ENCODE peak calls at places on chromosomes 7 and 10, in nine cellular contexts. One of them, this sample, is unnamed.

GRCh38 chr10:34955391-34955790 is 134.8 kb downstream of the CUL2 start:
- DNase-seq in OCI-M1: peak; percentile 21
- DNase-seq in cardiac fibroblast: no peak
- DNase-seq in H54: no peak
- DNase-seq in T1000: no peak
- DNase-seq in MV-4-11: peak; percentile 49
- DNase-seq in T-cell: no peak
- DNase-seq in adipocyte: peak; percentile 15
- DNase-seq in heart left ventricle: no peak
- DNase-seq in this sample: peak; percentile 23

GRCh38 chr7:56175086-56175760 is 59.0 kb upstream of the NUPR2 start:
- DNase-seq in MV-4-11: no peak
- DNase-seq in OCI-M1: no peak
- DNase-seq in adipocyte: no peak
- DNase-seq in T1000: no peak
- DNase-seq in H54: no peak
- DNase-seq in cardiac fibroblast: no peak
- DNase-seq in T-cell: no peak
- DNase-seq in heart left ventricle: peak; percentile 32
- DNase-seq in this sample: no peak

GRCh38 chr7:21507627-21508343 is 35.1 kb upstream of the DNAH11 start:
- DNase-seq in T-cell: peak; percentile 20
- DNase-seq in MV-4-11: peak; percentile 25
- DNase-seq in OCI-M1: peak; percentile 52
- DNase-seq in T1000: no peak
- DNase-seq in cardiac fibroblast: peak; percentile 67
- DNase-seq in heart left ventricle: peak; percentile 21
- DNase-seq in H54: peak; percentile 18
- DNase-seq in adipocyte: peak; percentile 67
- DNase-seq in this sample: peak; percentile 54

GRCh38 chr10:44742169-44742732 is 168.9 kb upstream of the TMEM72 start:
- DNase-seq in T-cell: no peak
- DNase-seq in adipocyte: no peak
- DNase-seq in MV-4-11: no peak
- DNase-seq in heart left ventricle: no peak
- DNase-seq in H54: no peak
- DNase-seq in cardiac fibroblast: no peak
- DNase-seq in OCI-M1: peak; percentile 58
- DNase-seq in T1000: no peak
- DNase-seq in this sample: no peak

GRCh38 chr7:151883872-151884271 is 7.0 kb upstream of the PRKAG2 start:
- DNase-seq in OCI-M1: no peak
- DNase-seq in T1000: no peak
- DNase-seq in T-cell: no peak
- DNase-seq in adipocyte: no peak
- DNase-seq in heart left ventricle: no peak
- DNase-seq in cardiac fibroblast: no peak
- DNase-seq in H54: no peak
- DNase-seq in MV-4-11: no peak
- DNase-seq in this sample: no peak

GRCh38 chr10:92699518-92700272 is 9.9 kb downstream of the HHEX start:
- DNase-seq in MV-4-11: peak; percentile 11
- DNase-seq in H54: peak; percentile 58
- DNase-seq in T1000: no peak
- DNase-seq in T-cell: no peak
- DNase-seq in OCI-M1: peak; percentile 89
- DNase-seq in heart left ventricle: peak; percentile 37
- DNase-seq in cardiac fibroblast: peak; percentile 54
- DNase-seq in adipocyte: peak; percentile 65
- DNase-seq in this sample: peak; percentile 63

GRCh38 chr10:103715430-103715829 is 139.9 kb downstream of the SH3PXD2A start:
- DNase-seq in T1000: peak; percentile 31
- DNase-seq in cardiac fibroblast: peak; percentile 77
- DNase-seq in H54: peak; percentile 92
- DNase-seq in T-cell: no peak
- DNase-seq in MV-4-11: no peak
- DNase-seq in adipocyte: peak; percentile 54
- DNase-seq in OCI-M1: no peak
- DNase-seq in heart left ventricle: no peak
- DNase-seq in this sample: peak; percentile 90

GRCh38 chr7:37281368-37282092 is 167.1 kb downstream of the ELMO1 start:
- DNase-seq in cardiac fibroblast: no peak
- DNase-seq in heart left ventricle: no peak
- DNase-seq in H54: no peak
- DNase-seq in OCI-M1: no peak
- DNase-seq in T-cell: no peak
- DNase-seq in MV-4-11: no peak
- DNase-seq in adipocyte: no peak
- DNase-seq in T1000: no peak
- DNase-seq in this sample: no peak

GRCh38 chr10:99234739-99235468 is 748 bp downstream of the HPSE2 start:
- DNase-seq in cardiac fibroblast: peak; percentile 20
- DNase-seq in MV-4-11: no peak
- DNase-seq in OCI-M1: peak; percentile 76
- DNase-seq in H54: no peak
- DNase-seq in adipocyte: peak; percentile 49
- DNase-seq in heart left ventricle: no peak
- DNase-seq in T1000: no peak
- DNase-seq in T-cell: no peak
- DNase-seq in this sample: peak; percentile 21

GRCh38 chr10:58335306-58336005 is 650 bp downstream of the UBE2D1 start:
- DNase-seq in H54: peak; percentile 40
- DNase-seq in T-cell: no peak
- DNase-seq in MV-4-11: no peak
- DNase-seq in cardiac fibroblast: peak; percentile 48
- DNase-seq in adipocyte: peak; percentile 61
- DNase-seq in OCI-M1: peak; percentile 63
- DNase-seq in heart left ventricle: peak; percentile 54
- DNase-seq in T1000: peak; percentile 62
- DNase-seq in this sample: peak; percentile 53

GRCh38 chr10:110872145-110872983 is 636 bp downstream of the PDCD4 start:
- DNase-seq in cardiac fibroblast: peak; percentile 89
- DNase-seq in T1000: no peak
- DNase-seq in MV-4-11: peak; percentile 82
- DNase-seq in T-cell: peak; percentile 92
- DNase-seq in adipocyte: peak; percentile 89
- DNase-seq in H54: peak; percentile 22
- DNase-seq in OCI-M1: peak; percentile 96
- DNase-seq in heart left ventricle: peak; percentile 76
- DNase-seq in this sample: peak; percentile 62

GRCh38 chr7:1341995-1342645 is 109.4 kb downstream of the UNCX start:
- DNase-seq in heart left ventricle: no peak
- DNase-seq in T1000: no peak
- DNase-seq in cardiac fibroblast: no peak
- DNase-seq in MV-4-11: no peak
- DNase-seq in adipocyte: no peak
- DNase-seq in H54: no peak
- DNase-seq in OCI-M1: no peak
- DNase-seq in T-cell: no peak
- DNase-seq in this sample: no peak

GRCh38 chr7:129680400-129680799 is 68.9 kb downstream of the NRF1 start:
- DNase-seq in heart left ventricle: no peak
- DNase-seq in T1000: no peak
- DNase-seq in MV-4-11: no peak
- DNase-seq in OCI-M1: no peak
- DNase-seq in cardiac fibroblast: no peak
- DNase-seq in T-cell: no peak
- DNase-seq in adipocyte: no peak
- DNase-seq in H54: no peak
- DNase-seq in this sample: no peak

GRCh38 chr10:22320591-22321155 is at the start of gene BMI1:
- DNase-seq in heart left ventricle: peak; percentile 87
- DNase-seq in H54: peak; percentile 90
- DNase-seq in OCI-M1: peak; percentile 87
- DNase-seq in cardiac fibroblast: peak; percentile 73
- DNase-seq in T-cell: peak; percentile 43
- DNase-seq in MV-4-11: peak; percentile 24
- DNase-seq in adipocyte: peak; percentile 91
- DNase-seq in T1000: peak; percentile 100
- DNase-seq in this sample: peak; percentile 93

GRCh38 chr7:85186521-85187241 is at the start of gene SEMA3D:
- DNase-seq in MV-4-11: peak; percentile 87
- DNase-seq in adipocyte: peak; percentile 95
- DNase-seq in cardiac fibroblast: peak; percentile 81
- DNase-seq in T-cell: no peak
- DNase-seq in OCI-M1: peak; percentile 67
- DNase-seq in H54: peak; percentile 62
- DNase-seq in T1000: peak; percentile 88
- DNase-seq in heart left ventricle: peak; percentile 46
- DNase-seq in this sample: peak; percentile 93

GRCh38 chr10:24561453-24561852 is 162.2 kb downstream of the ARHGAP21 start:
- DNase-seq in cardiac fibroblast: peak; percentile 26
- DNase-seq in heart left ventricle: no peak
- DNase-seq in H54: no peak
- DNase-seq in T-cell: no peak
- DNase-seq in MV-4-11: no peak
- DNase-seq in adipocyte: peak; percentile 20
- DNase-seq in T1000: no peak
- DNase-seq in OCI-M1: no peak
- DNase-seq in this sample: no peak

GRCh38 chr7:87220734-87221215 is 1.2 kb upstream of the TMEM243 start:
- DNase-seq in MV-4-11: no peak
- DNase-seq in OCI-M1: no peak
- DNase-seq in adipocyte: peak; percentile 19
- DNase-seq in H54: no peak
- DNase-seq in heart left ventricle: no peak
- DNase-seq in cardiac fibroblast: peak; percentile 23
- DNase-seq in T1000: no peak
- DNase-seq in T-cell: no peak
- DNase-seq in this sample: peak; percentile 12

GRCh38 chr10:73717564-73717963 is 19.7 kb upstream of the AGAP5 start:
- DNase-seq in OCI-M1: peak; percentile 77
- DNase-seq in T1000: no peak
- DNase-seq in heart left ventricle: no peak
- DNase-seq in adipocyte: no peak
- DNase-seq in MV-4-11: peak; percentile 87
- DNase-seq in T-cell: no peak
- DNase-seq in H54: no peak
- DNase-seq in cardiac fibroblast: no peak
- DNase-seq in this sample: no peak

GRCh38 chr10:93757136-93757535 is 600 bp upstream of the LGI1 start:
- DNase-seq in MV-4-11: no peak
- DNase-seq in cardiac fibroblast: no peak
- DNase-seq in OCI-M1: no peak
- DNase-seq in T1000: no peak
- DNase-seq in heart left ventricle: no peak
- DNase-seq in T-cell: no peak
- DNase-seq in adipocyte: no peak
- DNase-seq in H54: no peak
- DNase-seq in this sample: no peak

GRCh38 chr7:136919820-136920219 is 51.4 kb downstream of the CHRM2 start:
- DNase-seq in T1000: no peak
- DNase-seq in MV-4-11: no peak
- DNase-seq in OCI-M1: no peak
- DNase-seq in cardiac fibroblast: no peak
- DNase-seq in adipocyte: peak; percentile 59
- DNase-seq in H54: no peak
- DNase-seq in T-cell: no peak
- DNase-seq in heart left ventricle: no peak
- DNase-seq in this sample: no peak

GRCh38 chr10:51007781-51008180 is 66.5 kb upstream of the PRKG1 start:
- DNase-seq in heart left ventricle: no peak
- DNase-seq in adipocyte: peak; percentile 53
- DNase-seq in T-cell: no peak
- DNase-seq in T1000: peak; percentile 5
- DNase-seq in OCI-M1: no peak
- DNase-seq in MV-4-11: no peak
- DNase-seq in H54: no peak
- DNase-seq in cardiac fibroblast: peak; percentile 67
- DNase-seq in this sample: peak; percentile 33

GRCh38 chr10:71740069-71740468 is 20.5 kb upstream of the C10orf105 start:
- DNase-seq in OCI-M1: peak; percentile 53
- DNase-seq in MV-4-11: peak; percentile 33
- DNase-seq in T1000: no peak
- DNase-seq in cardiac fibroblast: peak; percentile 43
- DNase-seq in H54: peak; percentile 70
- DNase-seq in heart left ventricle: no peak
- DNase-seq in adipocyte: peak; percentile 19
- DNase-seq in T-cell: no peak
- DNase-seq in this sample: no peak